ENCODE peak calls at places on chromosomes 7 and 10, in five cellular contexts. M, U, S, D and K are unnamed samples.

GRCh38 chr7:106986450-106986977 is 58.0 kb upstream of the PRKAR2B start:
- DNase-seq in M (no peak), U (no peak), S (no peak), D (no peak), K (no peak)

GRCh38 chr7:86926732-86927131 is 132.7 kb downstream of the ELAPOR2 start:
- DNase-seq in M (no peak), U (no peak), S (peak; percentile 56), D (no peak), K (peak; percentile 71)

GRCh38 chr10:86178401-86179142 is 188.0 kb downstream of the GRID1 start:
- DNase-seq in M (no peak), U (no peak), S (no peak), D (no peak), K (no peak)

GRCh38 chr7:130281227-130281626 is 11.7 kb upstream of the CPA4 start:
- DNase-seq in M (no peak), U (no peak), S (no peak), D (no peak), K (peak; percentile 86)

GRCh38 chr10:91635401-91636400 is 2.8 kb upstream of the PPP1R3C start:
- DNase-seq in M (peak; percentile 65), U (no peak), S (peak; percentile 93), D (peak; percentile 57), K (peak; percentile 86)

GRCh38 chr10:30893208-30893607 is 138.5 kb downstream of the ZNF438 start:
- DNase-seq in M (no peak), U (no peak), S (no peak), D (no peak), K (peak; percentile 34)

GRCh38 chr10:132054564-132054963 is 11.2 kb upstream of the JAKMIP3 start:
- DNase-seq in M (no peak), U (no peak), S (no peak), D (no peak), K (no peak)

GRCh38 chr10:102617816-102618215 is 26.5 kb upstream of the TRIM8 start:
- DNase-seq in M (no peak), U (no peak), S (no peak), D (no peak), K (no peak)

GRCh38 chr7:113204415-113204814 is 86.1 kb upstream of the SMIM30 start:
- DNase-seq in M (no peak), U (no peak), S (no peak), D (no peak), K (no peak)

GRCh38 chr7:134293029-134293740 is 23.5 kb downstream of the SLC35B4 start:
- DNase-seq in M (peak; percentile 35), U (peak; percentile 50), S (peak; percentile 17), D (no peak), K (no peak)

GRCh38 chr7:101243786-101244384 is 996 bp downstream of the FIS1 start:
- DNase-seq in M (no peak), U (no peak), S (no peak), D (no peak), K (peak; percentile 53)

GRCh38 chr10:78752708-78753107 is 316.1 kb upstream of the ZMIZ1 start:
- DNase-seq in M (no peak), U (no peak), S (no peak), D (no peak), K (peak; percentile 8)

GRCh38 chr7:158120751-158121150 is 466.9 kb downstream of the PTPRN2 start:
- DNase-seq in M (no peak), U (no peak), S (no peak), D (no peak), K (no peak)

GRCh38 chr10:97025613-97026242 is 160.0 kb downstream of the SLIT1 start:
- DNase-seq in M (peak; percentile 69), U (no peak), S (peak; percentile 59), D (no peak), K (peak; percentile 61)

GRCh38 chr7:17083392-17084165 is 201.8 kb upstream of the AGR3 start:
- DNase-seq in M (no peak), U (no peak), S (no peak), D (no peak), K (no peak)

GRCh38 chr10:119724630-119725549 is 960 bp upstream of the INPP5F start:
- DNase-seq in M (no peak), U (no peak), S (peak; percentile 24), D (no peak), K (no peak)

GRCh38 chr10:44723654-44724053 is 187.5 kb upstream of the TMEM72 start:
- DNase-seq in M (no peak), U (peak; percentile 49), S (no peak), D (no peak), K (peak; percentile 91)

GRCh38 chr10:79192677-79193003 is 123.9 kb downstream of the ZMIZ1 start:
- DNase-seq in M (no peak), U (no peak), S (no peak), D (no peak), K (peak; percentile 61)

GRCh38 chr7:20157456-20157855 is 59.7 kb downstream of the MACC1 start:
- DNase-seq in M (no peak), U (no peak), S (no peak), D (no peak), K (no peak)

GRCh38 chr10:84715911-84716310 is 387.5 kb downstream of the CCSER2 start:
- DNase-seq in M (peak; percentile 23), U (no peak), S (no peak), D (no peak), K (peak; percentile 7)

GRCh38 chr10:51357170-51357569 is 282.9 kb downstream of the PRKG1 start:
- DNase-seq in M (no peak), U (no peak), S (no peak), D (no peak), K (no peak)

GRCh38 chr10:99711129-99711719 is 20.7 kb downstream of the COX15 start:
- DNase-seq in M (peak; percentile 35), U (no peak), S (peak; percentile 49), D (no peak), K (peak; percentile 81)

GRCh38 chr7:156379242-156380070 is 261.1 kb upstream of the RNF32 start:
- DNase-seq in M (no peak), U (peak; percentile 56), S (no peak), D (no peak), K (no peak)

GRCh38 chr7:67866812-67867211 is 870.2 kb downstream of the TYW1 start:
- DNase-seq in M (no peak), U (no peak), S (no peak), D (no peak), K (no peak)

GRCh38 chr10:90317172-90317571 is 540.7 kb downstream of the HTR7 start:
- DNase-seq in M (no peak), U (no peak), S (no peak), D (no peak), K (no peak)

GRCh38 chr7:32275216-32275979 is 205.2 kb upstream of the PDE1C start:
- DNase-seq in M (no peak), U (no peak), S (no peak), D (no peak), K (no peak)

DNA sequence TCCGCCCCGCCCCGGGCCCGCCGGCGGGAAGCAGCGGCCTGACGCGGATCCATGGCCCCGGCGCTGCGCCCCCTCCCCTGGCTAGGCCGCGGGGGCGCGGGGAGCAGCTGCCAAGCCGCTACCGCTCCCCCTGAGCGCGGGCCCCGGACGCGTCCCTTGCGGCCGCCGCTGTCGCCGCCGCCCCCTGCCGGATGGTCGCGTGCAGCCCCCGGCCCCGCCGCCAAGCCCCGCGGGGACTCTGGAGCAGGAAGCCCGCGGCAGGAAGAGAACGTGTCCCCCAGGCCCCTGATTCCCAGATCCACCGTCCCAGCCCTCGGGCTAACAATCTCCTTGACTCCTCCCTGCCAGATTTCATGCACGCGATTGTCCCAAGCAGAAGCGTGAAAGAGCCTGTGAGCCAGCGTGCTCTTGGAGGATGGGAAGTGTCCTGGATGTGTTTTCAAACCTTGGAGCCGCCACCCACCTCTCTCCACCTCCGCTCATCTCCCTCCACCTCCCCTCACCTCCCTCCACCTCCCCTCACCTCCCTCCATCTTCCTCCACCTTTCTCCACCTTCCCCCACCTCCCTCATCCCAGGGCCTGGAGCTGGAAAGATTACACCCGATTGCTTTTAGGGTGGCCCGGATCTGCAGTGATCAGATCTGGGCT is 419 bp upstream of the PRTFDC1 start:
- DNase-seq in M (peak; percentile 48), U (peak; percentile 42), S (peak; percentile 35), D (peak; percentile 30), K (peak; percentile 81)
- TF ChIP-seq CTCF in M (no peak), U (peak; percentile 34), S (peak; percentile 61), D (no peak), K (no peak)

GRCh38 chr10:101133489-101134298 is 2.6 kb downstream of the TLX1 start:
- DNase-seq in M (no peak), U (no peak), S (no peak), D (no peak), K (no peak)
- H3K4me3 ChIP-seq in M (peak overlapping the region; percentile 23), U (no peak overlapping the region), S (no peak overlapping the region), D (no peak overlapping the region), K (no peak overlapping the region)

GRCh38 chr10:549391-549790 is 140.1 kb downstream of the DIP2C start:
- DNase-seq in M (no peak), U (no peak), S (no peak), D (no peak), K (no peak)

GRCh38 chr10:552679-553078 is 136.8 kb downstream of the DIP2C start:
- DNase-seq in M (no peak), U (no peak), S (no peak), D (no peak), K (no peak)

GRCh38 chr10:550665-551460 is 138.6 kb downstream of the DIP2C start:
- DNase-seq in M (no peak), U (no peak), S (no peak), D (no peak), K (no peak)

GRCh38 chr10:553233-553632 is 136.2 kb downstream of the DIP2C start:
- DNase-seq in M (no peak), U (no peak), S (no peak), D (no peak), K (no peak)

DNA sequence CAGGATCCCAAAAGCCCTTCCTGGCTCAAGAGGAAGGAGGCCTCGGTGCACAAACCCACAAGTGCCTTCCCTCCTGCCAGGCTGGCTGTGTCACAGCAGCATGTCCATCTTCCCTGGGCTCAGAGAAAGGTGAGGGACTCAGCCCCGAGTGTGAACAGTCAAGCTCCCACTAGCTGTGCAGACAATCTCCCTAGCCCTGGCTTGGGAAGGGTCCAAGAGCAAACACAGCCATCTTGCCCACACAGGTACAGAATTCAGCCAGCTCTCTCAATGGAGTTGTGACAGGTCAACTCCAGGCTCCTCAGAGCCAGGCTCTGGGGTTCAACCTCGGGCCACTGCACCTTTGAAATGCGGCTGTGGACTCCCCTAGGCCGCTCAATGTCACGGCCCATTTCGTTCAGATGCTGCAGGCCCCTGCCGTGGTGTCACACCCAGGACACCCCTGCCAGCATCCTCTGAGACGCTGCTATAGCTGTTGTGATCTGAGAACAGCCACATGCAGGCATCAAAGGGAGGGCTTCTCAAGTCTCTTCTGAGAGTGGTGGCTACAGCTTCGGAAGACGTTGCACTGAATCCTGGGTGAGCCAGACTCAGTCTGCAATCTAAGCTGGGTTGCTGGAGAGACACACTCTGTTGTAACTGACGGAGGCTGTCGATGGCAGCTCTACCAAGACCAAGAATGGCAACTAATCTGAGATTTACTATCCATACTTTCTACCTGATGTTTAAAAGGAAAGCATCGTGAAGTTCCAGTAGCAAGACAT is 137.8 kb downstream of the DIP2C start:
- DNase-seq in M (no peak), U (no peak), S (no peak), D (no peak), K (no peak)
- TF ChIP-seq CTCF in M (no peak), U (no peak), S (no peak), D (no peak), K (no peak)

GRCh38 chr10:114526112-114526496 is 121.8 kb upstream of the AFAP1L2 start:
- DNase-seq in M (no peak), U (no peak), S (no peak), D (no peak), K (peak; percentile 28)
- H3K4me3 ChIP-seq in M (peak overlapping the region; percentile 47), U (peak overlapping the region; percentile 27), S (peak overlapping the region; percentile 44), D (peak overlapping the region; percentile 54), K (no peak overlapping the region)

GRCh38 chr7:82017334-82017943 is 247.6 kb upstream of the HGF start:
- DNase-seq in M (no peak), U (no peak), S (no peak), D (no peak), K (peak; percentile 64)
- TF ChIP-seq CTCF in M (peak; percentile 35), U (peak; percentile 14), S (peak; percentile 37), D (peak; percentile 40), K (peak; percentile 65)